ENCODE peak calls at places on chromosomes 12 and 14, in six cellular contexts. One of them, this sample, is unnamed.

GRCh38 chr12:91926810-91927209 is 218.8 kb downstream of the BTG1 start:
- DNase-seq in endodermal cell: no peak
- DNase-seq in thyroid gland: no peak
- DNase-seq in psoas muscle: no peak
- DNase-seq in aorta: no peak
- DNase-seq in Peyer's patch: no peak
- DNase-seq in this sample: no peak

GRCh38 chr14:37587881-37588666 is 7.0 kb downstream of the FOXA1 start:
- DNase-seq in Peyer's patch: no peak
- DNase-seq in psoas muscle: no peak
- DNase-seq in thyroid gland: no peak
- DNase-seq in aorta: no peak
- DNase-seq in endodermal cell: peak; percentile 87
- DNase-seq in this sample: no peak

GRCh38 chr14:98548071-98548686 is 723.8 kb downstream of the BCL11B start:
- DNase-seq in endodermal cell: no peak
- DNase-seq in thyroid gland: no peak
- DNase-seq in aorta: no peak
- DNase-seq in psoas muscle: no peak
- DNase-seq in Peyer's patch: no peak
- DNase-seq in this sample: no peak

GRCh38 chr14:89415139-89415538 is 1.9 kb downstream of the FOXN3 start:
- DNase-seq in aorta: no peak
- DNase-seq in Peyer's patch: no peak
- DNase-seq in psoas muscle: no peak
- DNase-seq in thyroid gland: no peak
- DNase-seq in endodermal cell: no peak
- DNase-seq in this sample: no peak

GRCh38 chr14:71918955-71919354 is 13.3 kb upstream of the RGS6 start:
- DNase-seq in aorta: no peak
- DNase-seq in thyroid gland: no peak
- DNase-seq in psoas muscle: no peak
- DNase-seq in Peyer's patch: no peak
- DNase-seq in endodermal cell: peak; percentile 70
- DNase-seq in this sample: no peak

GRCh38 chr12:103727638-103728037 is 113.4 kb downstream of the NT5DC3 start:
- DNase-seq in endodermal cell: no peak
- DNase-seq in thyroid gland: no peak
- DNase-seq in Peyer's patch: no peak
- DNase-seq in aorta: no peak
- DNase-seq in psoas muscle: no peak
- DNase-seq in this sample: no peak

GRCh38 chr12:52615208-52615868 is 3.0 kb downstream of the KRT73 start:
- DNase-seq in Peyer's patch: no peak
- DNase-seq in psoas muscle: no peak
- DNase-seq in thyroid gland: no peak
- DNase-seq in aorta: no peak
- DNase-seq in endodermal cell: no peak
- DNase-seq in this sample: no peak

GRCh38 chr14:37665951-37666350 is 70.5 kb downstream of the TTC6 start:
- DNase-seq in psoas muscle: no peak
- DNase-seq in Peyer's patch: no peak
- DNase-seq in thyroid gland: no peak
- DNase-seq in endodermal cell: no peak
- DNase-seq in aorta: no peak
- DNase-seq in this sample: no peak

GRCh38 chr12:72274926-72275325 is 2.8 kb downstream of the TRHDE start:
- DNase-seq in Peyer's patch: no peak
- DNase-seq in thyroid gland: no peak
- DNase-seq in endodermal cell: no peak
- DNase-seq in aorta: no peak
- DNase-seq in psoas muscle: peak; percentile 38
- DNase-seq in this sample: no peak

GRCh38 chr14:54784657-54785056 is 118.0 kb downstream of the GCH1 start:
- DNase-seq in psoas muscle: peak; percentile 91
- DNase-seq in endodermal cell: no peak
- DNase-seq in thyroid gland: no peak
- DNase-seq in Peyer's patch: no peak
- DNase-seq in aorta: peak; percentile 79
- DNase-seq in this sample: no peak

GRCh38 chr14:48622980-48623379 is 947.6 kb upstream of the MDGA2 start:
- DNase-seq in aorta: no peak
- DNase-seq in thyroid gland: no peak
- DNase-seq in Peyer's patch: no peak
- DNase-seq in psoas muscle: no peak
- DNase-seq in endodermal cell: no peak
- DNase-seq in this sample: no peak

GRCh38 chr14:28142400-28143015 is 624.1 kb upstream of the FOXG1 start:
- DNase-seq in aorta: no peak
- DNase-seq in thyroid gland: no peak
- DNase-seq in psoas muscle: no peak
- DNase-seq in endodermal cell: no peak
- DNase-seq in Peyer's patch: no peak
- DNase-seq in this sample: no peak

GRCh38 chr12:119069029-119069731 is 87.8 kb downstream of the SRRM4 start:
- DNase-seq in thyroid gland: no peak
- DNase-seq in aorta: no peak
- DNase-seq in psoas muscle: no peak
- DNase-seq in endodermal cell: peak; percentile 84
- DNase-seq in Peyer's patch: no peak
- DNase-seq in this sample: no peak

GRCh38 chr12:110661337-110661972 is 27.5 kb downstream of the HVCN1 start:
- DNase-seq in psoas muscle: peak; percentile 58
- DNase-seq in endodermal cell: no peak
- DNase-seq in aorta: peak; percentile 68
- DNase-seq in thyroid gland: peak; percentile 21
- DNase-seq in Peyer's patch: peak; percentile 88
- DNase-seq in this sample: peak; percentile 16

GRCh38 chr14:25833341-25834121 is 764.3 kb downstream of the NOVA1 start:
- DNase-seq in aorta: no peak
- DNase-seq in psoas muscle: no peak
- DNase-seq in endodermal cell: peak; percentile 81
- DNase-seq in Peyer's patch: no peak
- DNase-seq in thyroid gland: peak; percentile 1
- DNase-seq in this sample: peak; percentile 70

GRCh38 chr12:65016881-65017650 is 104.0 kb downstream of the WIF1 start:
- DNase-seq in endodermal cell: no peak
- DNase-seq in aorta: no peak
- DNase-seq in thyroid gland: no peak
- DNase-seq in Peyer's patch: no peak
- DNase-seq in psoas muscle: no peak
- DNase-seq in this sample: no peak

GRCh38 chr12:24839268-24839791 is 109.6 kb downstream of the BCAT1 start:
- DNase-seq in endodermal cell: no peak
- DNase-seq in aorta: no peak
- DNase-seq in thyroid gland: no peak
- DNase-seq in psoas muscle: no peak
- DNase-seq in Peyer's patch: no peak
- DNase-seq in this sample: no peak

GRCh38 chr12:87332987-87333761 is 696.0 kb downstream of the C12orf50 start:
- DNase-seq in thyroid gland: no peak
- DNase-seq in aorta: no peak
- DNase-seq in Peyer's patch: no peak
- DNase-seq in endodermal cell: no peak
- DNase-seq in psoas muscle: no peak
- DNase-seq in this sample: no peak

GRCh38 chr14:91387135-91387849 is 30.3 kb downstream of the CCDC88C start:
- DNase-seq in thyroid gland: no peak
- DNase-seq in Peyer's patch: no peak
- DNase-seq in aorta: peak; percentile 16
- DNase-seq in endodermal cell: no peak
- DNase-seq in psoas muscle: peak; percentile 26
- DNase-seq in this sample: no peak

GRCh38 chr14:91390165-91390778 is 27.3 kb downstream of the CCDC88C start:
- DNase-seq in psoas muscle: no peak
- DNase-seq in aorta: no peak
- DNase-seq in Peyer's patch: no peak
- DNase-seq in endodermal cell: no peak
- DNase-seq in thyroid gland: no peak
- DNase-seq in this sample: no peak

GRCh38 chr14:91388551-91388975 is 29.1 kb downstream of the CCDC88C start:
- DNase-seq in thyroid gland: no peak
- DNase-seq in psoas muscle: peak; percentile 13
- DNase-seq in Peyer's patch: no peak
- DNase-seq in aorta: peak; percentile 52
- DNase-seq in endodermal cell: no peak
- DNase-seq in this sample: no peak

GRCh38 chr14:91389173-91389572 is 28.4 kb downstream of the CCDC88C start:
- DNase-seq in thyroid gland: no peak
- DNase-seq in aorta: no peak
- DNase-seq in Peyer's patch: no peak
- DNase-seq in psoas muscle: peak; percentile 9
- DNase-seq in endodermal cell: no peak
- DNase-seq in this sample: no peak

GRCh38 chr14:91387996-91388395 is 29.6 kb downstream of the CCDC88C start:
- DNase-seq in Peyer's patch: no peak
- DNase-seq in psoas muscle: no peak
- DNase-seq in endodermal cell: no peak
- DNase-seq in thyroid gland: no peak
- DNase-seq in aorta: no peak
- DNase-seq in this sample: no peak
- H3K4me3 ChIP-seq in Peyer's patch: no peak overlapping the region
- H3K4me3 ChIP-seq in psoas muscle: no peak overlapping the region
- H3K4me3 ChIP-seq in endodermal cell: no peak overlapping the region
- H3K4me3 ChIP-seq in thyroid gland: no peak overlapping the region
- H3K4me3 ChIP-seq in aorta: no peak overlapping the region
- H3K4me3 ChIP-seq in this sample: no peak overlapping the region

GRCh38 chr12:107635139-107635538 is 50.5 kb upstream of the PWP1 start:
- DNase-seq in psoas muscle: no peak
- DNase-seq in Peyer's patch: no peak
- DNase-seq in aorta: no peak
- DNase-seq in thyroid gland: peak; percentile 11
- DNase-seq in endodermal cell: peak; percentile 87
- DNase-seq in this sample: no peak
- H3K4me1 ChIP-seq in psoas muscle: no peaks in the 10 kb centered on the region
- H3K4me1 ChIP-seq in Peyer's patch: no peaks in the 10 kb centered on the region
- H3K4me1 ChIP-seq in aorta: no peaks in the 10 kb centered on the region
- H3K4me1 ChIP-seq in thyroid gland: peaks cover 3% of the 10 kb centered on the region
- H3K4me1 ChIP-seq in endodermal cell: peaks cover 13% of the 10 kb centered on the region
- H3K4me1 ChIP-seq in this sample: no peaks in the 10 kb centered on the region

GRCh38 chr14:24674204-24674970 is 40.4 kb upstream of the GZMB start:
- DNase-seq in thyroid gland: no peak
- DNase-seq in aorta: no peak
- DNase-seq in psoas muscle: no peak
- DNase-seq in endodermal cell: no peak
- DNase-seq in Peyer's patch: peak; percentile 70
- DNase-seq in this sample: no peak

GRCh38 chr14:24673534-24674203 is 39.7 kb upstream of the GZMB start:
- DNase-seq in psoas muscle: no peak
- DNase-seq in thyroid gland: no peak
- DNase-seq in endodermal cell: peak; percentile 62
- DNase-seq in aorta: no peak
- DNase-seq in Peyer's patch: peak; percentile 59
- DNase-seq in this sample: no peak

GRCh38 chr14:24677956-24678355 is 44.0 kb upstream of the GZMB start:
- DNase-seq in aorta: no peak
- DNase-seq in thyroid gland: no peak
- DNase-seq in psoas muscle: no peak
- DNase-seq in Peyer's patch: no peak
- DNase-seq in endodermal cell: no peak
- DNase-seq in this sample: no peak

GRCh38 chr14:24670594-24670993 is 36.6 kb upstream of the GZMB start:
- DNase-seq in psoas muscle: no peak
- DNase-seq in Peyer's patch: no peak
- DNase-seq in endodermal cell: no peak
- DNase-seq in aorta: no peak
- DNase-seq in thyroid gland: no peak
- DNase-seq in this sample: no peak

DNA sequence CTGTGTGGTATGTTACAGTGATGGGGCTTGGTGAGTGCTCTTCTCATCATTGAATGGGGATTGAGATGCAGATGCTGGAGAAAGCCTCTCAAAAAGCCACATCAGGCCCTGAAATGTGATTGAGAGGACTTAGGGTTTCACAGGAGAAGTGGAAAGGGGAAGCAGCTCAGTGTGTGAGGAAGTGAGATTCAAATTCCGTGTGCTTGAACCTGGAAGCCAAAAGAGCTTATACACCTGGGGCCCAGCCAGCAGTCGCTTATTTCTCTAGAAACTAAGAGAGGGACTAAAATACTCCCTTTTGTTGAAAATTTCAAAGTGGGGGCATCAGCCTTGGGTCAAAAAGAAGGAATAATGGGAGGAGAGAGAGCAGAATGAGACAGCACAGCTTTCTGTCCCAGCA is 39.1 kb upstream of the GZMB start:
- DNase-seq in psoas muscle: no peak
- DNase-seq in thyroid gland: no peak
- DNase-seq in endodermal cell: no peak
- DNase-seq in Peyer's patch: peak; percentile 48
- DNase-seq in aorta: no peak
- DNase-seq in this sample: no peak
- H3K4me3 ChIP-seq in psoas muscle: no peak overlapping the region
- H3K4me3 ChIP-seq in thyroid gland: no peak overlapping the region
- H3K4me3 ChIP-seq in endodermal cell: no peak overlapping the region
- H3K4me3 ChIP-seq in Peyer's patch: no peak overlapping the region
- H3K4me3 ChIP-seq in aorta: no peak overlapping the region
- H3K4me3 ChIP-seq in this sample: no peak overlapping the region

GRCh38 chr12:46260913-46261476 is 7.8 kb downstream of the SLC38A1 start:
- DNase-seq in thyroid gland: peak; percentile 87
- DNase-seq in aorta: no peak
- DNase-seq in psoas muscle: no peak
- DNase-seq in endodermal cell: no peak
- DNase-seq in Peyer's patch: no peak
- DNase-seq in this sample: no peak
- H3K4me1 ChIP-seq in thyroid gland: peaks cover 57% of the 10 kb centered on the region
- H3K4me1 ChIP-seq in aorta: no peaks in the 10 kb centered on the region
- H3K4me1 ChIP-seq in psoas muscle: peaks cover 23% of the 10 kb centered on the region
- H3K4me1 ChIP-seq in endodermal cell: peaks cover 14% of the 10 kb centered on the region
- H3K4me1 ChIP-seq in Peyer's patch: no peaks in the 10 kb centered on the region
- H3K4me1 ChIP-seq in this sample: no peaks in the 10 kb centered on the region

DNA sequence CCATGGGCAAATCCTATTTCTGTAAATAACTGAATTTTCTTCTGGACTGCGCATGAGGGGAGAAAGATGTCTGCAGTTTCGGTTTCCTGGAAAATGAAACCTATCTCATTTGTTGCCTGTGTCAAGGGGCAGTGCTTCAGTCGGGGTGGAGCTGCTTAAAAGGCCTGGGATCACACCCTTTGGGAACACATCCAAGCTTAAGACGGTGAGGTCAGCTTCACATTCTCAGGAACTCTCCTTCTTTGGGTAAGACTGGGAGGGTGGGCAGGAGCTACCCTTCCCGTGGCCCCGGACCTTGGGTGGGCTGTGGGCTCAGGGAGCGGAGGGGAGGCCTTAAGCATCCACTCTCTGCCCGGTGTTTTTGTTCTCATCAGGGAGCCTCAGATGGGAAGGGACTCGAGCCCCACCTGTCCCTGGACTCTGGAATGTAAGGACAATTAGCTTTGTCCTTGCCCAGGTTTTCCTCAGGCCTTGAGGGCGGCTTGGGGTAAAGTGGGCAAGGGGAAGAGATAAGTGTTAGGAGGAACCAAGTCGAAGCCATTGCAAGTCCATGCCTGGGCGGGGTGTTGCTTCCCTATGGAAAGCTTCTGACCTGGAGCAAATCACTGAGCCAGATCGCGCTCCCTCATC is at the start of gene IFI27:
- DNase-seq in thyroid gland: no peak
- DNase-seq in aorta: no peak
- DNase-seq in psoas muscle: no peak
- DNase-seq in Peyer's patch: no peak
- DNase-seq in endodermal cell: peak; percentile 37
- DNase-seq in this sample: peak; percentile 87
- H3K4me3 ChIP-seq in thyroid gland: peak within 1 kb of the TSS; percentile 23
- H3K4me3 ChIP-seq in aorta: no peak within 1 kb of the TSS
- H3K4me3 ChIP-seq in psoas muscle: peak within 1 kb of the TSS; percentile 54
- H3K4me3 ChIP-seq in Peyer's patch: peak within 1 kb of the TSS; percentile 24
- H3K4me3 ChIP-seq in endodermal cell: no peak within 1 kb of the TSS
- H3K4me3 ChIP-seq in this sample: peak within 1 kb of the TSS; percentile 57